ENCODE peak calls at places on chromosomes 6 and 20, in seven cellular contexts. E is HCT116, C is HepG2, X is GM12878, N is K562, G is SK-N-SH, W is H1. Q is an unnamed sample. For H3K4me1, the result is how much of the 10 kb centered on the place peaks cover.

GRCh38 chr6:92196320-92196719 is 1223.0 kb downstream of the EPHA7 start:
- DNase-seq in E (no peak), C (no peak), X (no peak), N (no peak), G (peak), W (no peak), Q (no peak)

GRCh38 chr6:26312096-26312463 is 52.9 kb upstream of the BTN3A2 start:
- DNase-seq in E (no peak), C (no peak), X (no peak), N (no peak), G (no peak), W (no peak), Q (no peak)

GRCh38 chr6:138403324-138403800 is 661 bp upstream of the HEBP2 start:
- DNase-seq in E (no peak), C (no peak), X (no peak), N (peak), G (peak), W (peak), Q (no peak)

GRCh38 chr6:44475779-44476434 is 88.4 kb downstream of the CDC5L start:
- DNase-seq in E (peak), C (peak), X (no peak), N (peak), G (peak), W (peak), Q (peak)

GRCh38 chr6:82467338-82467737 is 103.7 kb downstream of the TPBG start:
- DNase-seq in E (no peak), C (no peak), X (no peak), N (no peak), G (no peak), W (no peak), Q (no peak)

GRCh38 chr20:21100590-21101452 is 5.3 kb downstream of the LINC00237 start:
- DNase-seq in E (no peak), C (no peak), X (no peak), N (no peak), G (peak), W (peak), Q (peak)

GRCh38 chr20:12068146-12068545 is 150.5 kb downstream of the BTBD3 start:
- DNase-seq in E (no peak), C (no peak), X (no peak), N (no peak), G (no peak), W (no peak), Q (peak)

GRCh38 chr20:58142843-58143185 is 85.6 kb downstream of the ANKRD60 start:
- DNase-seq in E (no peak), C (no peak), X (no peak), N (no peak), G (no peak), W (no peak), Q (no peak)

GRCh38 chr20:62062661-62063600 is 2.8 kb downstream of the TAF4 start:
- DNase-seq in E (no peak), C (no peak), X (no peak), N (no peak), G (no peak), W (no peak), Q (no peak)

GRCh38 chr6:127690092-127690491 is 113.1 kb downstream of the C6orf58 start:
- DNase-seq in E (peak), C (no peak), X (no peak), N (no peak), G (no peak), W (no peak), Q (no peak)

GRCh38 chr6:146957443-146957842 is 246.8 kb upstream of the STXBP5 start:
- DNase-seq in E (no peak), C (no peak), X (no peak), N (no peak), G (no peak), W (no peak), Q (no peak)

GRCh38 chr6:133590196-133590595 is 298.7 kb upstream of the TCF21 start:
- DNase-seq in E (no peak), C (no peak), X (no peak), N (no peak), G (no peak), W (no peak), Q (no peak)

GRCh38 chr6:19269341-19269898 is 567.8 kb upstream of the ID4 start:
- DNase-seq in E (no peak), C (no peak), X (no peak), N (no peak), G (no peak), W (no peak), Q (no peak)

GRCh38 chr20:64148581-64148980 is 15.7 kb upstream of the MYT1 start:
- DNase-seq in E (no peak), C (no peak), X (no peak), N (no peak), G (no peak), W (no peak), Q (no peak)

GRCh38 chr6:33755070-33755869 is 8.6 kb upstream of the IP6K3 start:
- DNase-seq in E (no peak), C (no peak), X (no peak), N (peak), G (no peak), W (no peak), Q (no peak)

GRCh38 chr20:20089939-20090338 is 37.6 kb downstream of the CFAP61 start:
- DNase-seq in E (no peak), C (no peak), X (no peak), N (no peak), G (no peak), W (no peak), Q (no peak)

GRCh38 chr6:64861039-64861651 is 845.9 kb downstream of the EYS start:
- DNase-seq in E (no peak), C (no peak), X (no peak), N (no peak), G (no peak), W (no peak), Q (no peak)

GRCh38 chr6:132780770-132781371 is 17.6 kb downstream of the SLC18B1 start:
- DNase-seq in E (no peak), C (peak), X (no peak), N (no peak), G (no peak), W (no peak), Q (peak)

GRCh38 chr6:3208096-3208774 is 19.2 kb downstream of the TUBB2B start:
- DNase-seq in E (no peak), C (no peak), X (no peak), N (no peak), G (peak), W (no peak), Q (no peak)

GRCh38 chr6:43481075-43481474 is 3.7 kb downstream of the TJAP1 start:
- DNase-seq in E (no peak), C (no peak), X (no peak), N (no peak), G (no peak), W (no peak), Q (no peak)

GRCh38 chr6:105755885-105756284 is 330.3 kb upstream of the PRDM1 start:
- DNase-seq in E (no peak), C (no peak), X (no peak), N (no peak), G (no peak), W (no peak), Q (no peak)

GRCh38 chr6:113833537-113833936 is 23.6 kb upstream of the MARCKS start:
- DNase-seq in E (no peak), C (no peak), X (no peak), N (no peak), G (no peak), W (no peak), Q (no peak)

GRCh38 chr20:50762435-50763201 is 31.2 kb downstream of the PARD6B start:
- DNase-seq in E (no peak), C (peak), X (no peak), N (no peak), G (peak), W (peak), Q (no peak)
- TF ChIP-seq YY1 in E (no peak), C (no peak), X (no peak), N (no peak), G (no peak), W (no peak), Q (no peak)

DNA sequence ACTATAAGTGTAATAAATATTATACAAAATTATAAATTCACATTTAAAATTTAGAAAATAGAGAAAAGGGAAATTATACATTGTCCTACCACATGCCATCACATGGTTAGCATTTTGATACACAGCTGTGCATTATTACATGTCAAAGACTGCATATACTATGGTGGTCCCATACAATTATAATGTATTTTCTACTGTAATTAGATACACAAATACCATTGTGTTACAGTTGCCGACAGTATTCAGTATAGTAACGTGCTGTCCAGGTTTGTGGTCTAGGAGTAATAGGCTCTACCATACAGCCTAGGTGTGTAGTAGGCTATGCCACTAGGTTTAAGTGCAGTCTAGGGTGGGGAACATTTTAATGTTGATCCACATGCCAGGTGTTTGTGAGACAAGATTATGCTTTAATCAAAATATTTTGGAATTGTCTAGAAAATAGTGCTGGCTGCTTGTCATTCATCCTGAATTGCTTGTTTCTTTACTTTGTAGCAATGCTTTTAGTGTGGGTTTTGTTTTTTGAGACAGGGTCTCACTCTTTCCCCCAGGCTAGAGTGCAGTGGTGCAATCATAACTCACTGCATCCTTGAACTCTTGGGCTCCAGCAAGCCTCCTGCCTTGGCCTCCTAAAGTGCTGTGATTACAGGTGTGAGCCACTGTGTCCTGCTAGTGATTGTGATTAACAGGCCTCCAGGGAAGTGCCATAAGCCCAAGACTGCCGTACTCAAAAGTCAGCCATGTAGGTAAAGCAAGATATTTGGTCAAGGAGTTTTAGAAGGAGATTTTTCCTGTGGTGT is 39.0 kb downstream of the DSTN start:
- DNase-seq in E (no peak), C (no peak), X (no peak), N (no peak), G (no peak), W (no peak), Q (no peak)
- H3K4me1 ChIP-seq in E (under half), C (under half), X (under half), N (under half), G (under half), W (under half), Q (under half)

GRCh38 chr6:16493802-16494201 is 255.4 kb downstream of the GMPR start:
- DNase-seq in E (no peak), C (no peak), X (no peak), N (no peak), G (no peak), W (no peak), Q (no peak)
- H3K4me3 ChIP-seq in E (no peak), C (no peak), X (no peak), N (no peak), G (no peak), W (no peak), Q (no peak)

GRCh38 chr6:7629321-7629720 is 39.3 kb downstream of the SNRNP48 start:
- DNase-seq in E (no peak), C (no peak), X (no peak), N (no peak), G (no peak), W (no peak), Q (no peak)
- TF ChIP-seq YY1 in E (no peak), C (no peak), X (no peak), N (no peak), G (no peak), W (no peak), Q (no peak)